ENCODE peak calls at places on chromosomes 12 and 14, in eight cellular contexts. U, T, Y, C, F, G, I and A are unnamed samples.

GRCh38 chr14:97056086-97056485 is 258.9 kb downstream of the VRK1 start:
- DNase-seq in U (no peak), T (no peak), Y (no peak), C (no peak), F (no peak), G (no peak), I (no peak), A (no peak)

GRCh38 chr12:55736780-55737580 is 5.9 kb upstream of the GDF11 start:
- DNase-seq in U (peak), T (peak), Y (no peak), C (peak), F (peak), G (no peak), I (peak), A (peak)

GRCh38 chr14:100146548-100147091 is 12.8 kb downstream of the DEGS2 start:
- DNase-seq in U (no peak), T (no peak), Y (no peak), C (no peak), F (no peak), G (no peak), I (no peak), A (no peak)

GRCh38 chr12:8655421-8655820 is 7.2 kb downstream of the MFAP5 start:
- DNase-seq in U (no peak), T (no peak), Y (no peak), C (no peak), F (no peak), G (no peak), I (no peak), A (no peak)

GRCh38 chr12:122527478-122527944 is 462 bp downstream of the KNTC1 start:
- DNase-seq in U (peak), T (no peak), Y (no peak), C (no peak), F (no peak), G (no peak), I (no peak), A (no peak)

GRCh38 chr12:109703684-109704083 is 9.9 kb upstream of the FAM222A start:
- DNase-seq in U (no peak), T (no peak), Y (no peak), C (no peak), F (no peak), G (no peak), I (no peak), A (no peak)

GRCh38 chr14:90530523-90530922 is 133.7 kb downstream of the CALM1 start:
- DNase-seq in U (no peak), T (peak), Y (no peak), C (no peak), F (no peak), G (no peak), I (no peak), A (no peak)

GRCh38 chr14:45201908-45202307 is 51.1 kb downstream of the MIS18BP1 start:
- DNase-seq in U (no peak), T (no peak), Y (no peak), C (no peak), F (no peak), G (no peak), I (peak), A (no peak)

GRCh38 chr12:93922583-93923006 is 225.8 kb upstream of the PLXNC1 start:
- DNase-seq in U (no peak), T (no peak), Y (no peak), C (no peak), F (no peak), G (no peak), I (no peak), A (no peak)

GRCh38 chr14:63543000-63543825 is at the start of gene PPP2R5E:
- DNase-seq in U (peak), T (peak), Y (peak), C (peak), F (peak), G (peak), I (peak), A (peak)
- TF ChIP-seq CTCF in U (no peak), T (no peak), Y (no peak), C (no peak), F (no peak), G (no peak), I (no peak), A (no peak)

GRCh38 chr14:77012193-77012592 is 16.3 kb downstream of the IRF2BPL start:
- DNase-seq in U (no peak), T (no peak), Y (no peak), C (no peak), F (no peak), G (no peak), I (no peak), A (no peak)
- TF ChIP-seq CTCF in U (no peak), T (no peak), Y (no peak), C (no peak), F (no peak), G (no peak), I (no peak), A (no peak)

GRCh38 chr14:69342928-69343525 is 55.1 kb downstream of the ERH start:
- DNase-seq in U (peak), T (no peak), Y (no peak), C (no peak), F (no peak), G (no peak), I (no peak), A (no peak)

GRCh38 chr14:69349091-69349777 is 48.9 kb downstream of the ERH start:
- DNase-seq in U (no peak), T (no peak), Y (no peak), C (no peak), F (no peak), G (no peak), I (no peak), A (no peak)

GRCh38 chr14:69345402-69345801 is 52.7 kb downstream of the ERH start:
- DNase-seq in U (no peak), T (no peak), Y (no peak), C (no peak), F (no peak), G (no peak), I (no peak), A (no peak)

GRCh38 chr14:69344171-69344570 is 53.9 kb downstream of the ERH start:
- DNase-seq in U (no peak), T (peak), Y (no peak), C (no peak), F (no peak), G (no peak), I (no peak), A (no peak)

GRCh38 chr14:69346710-69347109 is 51.4 kb downstream of the ERH start:
- DNase-seq in U (peak), T (no peak), Y (no peak), C (peak), F (peak), G (no peak), I (no peak), A (no peak)
- TF ChIP-seq CTCF in U (peak), T (peak), Y (peak), C (peak), F (peak), G (peak), I (peak), A (peak)

GRCh38 chr12:21962236-21962635 is 21.0 kb upstream of the ABCC9 start:
- DNase-seq in U (no peak), T (no peak), Y (no peak), C (no peak), F (no peak), G (no peak), I (no peak), A (no peak)

GRCh38 chr12:21962821-21963220 is 21.6 kb upstream of the ABCC9 start:
- DNase-seq in U (no peak), T (no peak), Y (no peak), C (no peak), F (no peak), G (no peak), I (no peak), A (no peak)
- TF ChIP-seq CTCF in U (no peak), T (no peak), Y (no peak), C (peak), F (peak), G (no peak), I (no peak), A (no peak)

DNA sequence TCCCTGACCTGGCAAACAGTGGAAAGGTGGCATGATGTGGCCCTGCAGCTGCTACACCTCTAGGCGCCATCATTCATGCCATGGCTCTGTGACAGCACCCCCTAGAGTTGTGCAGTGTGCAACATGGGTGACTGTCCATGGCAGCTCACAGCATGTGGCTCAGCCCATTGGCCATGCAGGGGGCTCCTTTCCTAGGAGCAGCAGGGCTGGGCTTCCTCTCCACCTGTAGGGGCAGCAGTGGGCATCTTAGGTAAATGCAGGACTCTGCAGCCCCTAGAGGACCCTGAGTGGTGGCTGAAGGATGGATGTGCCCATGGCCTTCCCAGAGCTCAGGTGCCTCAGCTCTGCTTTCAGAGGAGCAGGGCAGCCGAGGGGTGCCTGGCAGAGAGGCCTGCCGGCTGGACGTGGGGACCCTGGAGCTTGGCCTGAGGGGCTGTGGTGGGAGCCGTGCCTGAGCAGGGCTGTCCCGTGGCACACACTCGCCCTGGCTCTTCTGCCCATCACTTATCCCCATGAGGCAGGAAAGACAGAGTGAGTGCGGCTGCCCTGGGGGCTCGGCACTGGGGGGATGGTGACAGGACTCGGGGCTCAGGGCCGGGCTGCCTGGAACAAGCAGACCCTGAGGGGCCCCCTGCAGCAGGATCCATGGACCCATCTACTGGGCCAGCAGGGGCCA is 7.4 kb downstream of the ADSS1 start:
- DNase-seq in U (peak), T (no peak), Y (no peak), C (no peak), F (no peak), G (no peak), I (no peak), A (no peak)
- TF ChIP-seq CTCF in U (peak), T (no peak), Y (peak), C (peak), F (peak), G (peak), I (peak), A (peak)

GRCh38 chr12:12562016-12562483 is 613 bp downstream of the DUSP16 start:
- DNase-seq in U (no peak), T (peak), Y (no peak), C (peak), F (peak), G (no peak), I (no peak), A (peak)

GRCh38 chr12:12562585-12563245 is at the start of gene DUSP16:
- DNase-seq in U (peak), T (peak), Y (peak), C (peak), F (peak), G (peak), I (peak), A (peak)

GRCh38 chr12:12560587-12561304 is 1.9 kb downstream of the DUSP16 start:
- DNase-seq in U (peak), T (no peak), Y (peak), C (no peak), F (peak), G (no peak), I (peak), A (no peak)

GRCh38 chr12:12559699-12560296 is 2.9 kb downstream of the DUSP16 start:
- DNase-seq in U (no peak), T (no peak), Y (no peak), C (no peak), F (no peak), G (no peak), I (no peak), A (no peak)

DNA sequence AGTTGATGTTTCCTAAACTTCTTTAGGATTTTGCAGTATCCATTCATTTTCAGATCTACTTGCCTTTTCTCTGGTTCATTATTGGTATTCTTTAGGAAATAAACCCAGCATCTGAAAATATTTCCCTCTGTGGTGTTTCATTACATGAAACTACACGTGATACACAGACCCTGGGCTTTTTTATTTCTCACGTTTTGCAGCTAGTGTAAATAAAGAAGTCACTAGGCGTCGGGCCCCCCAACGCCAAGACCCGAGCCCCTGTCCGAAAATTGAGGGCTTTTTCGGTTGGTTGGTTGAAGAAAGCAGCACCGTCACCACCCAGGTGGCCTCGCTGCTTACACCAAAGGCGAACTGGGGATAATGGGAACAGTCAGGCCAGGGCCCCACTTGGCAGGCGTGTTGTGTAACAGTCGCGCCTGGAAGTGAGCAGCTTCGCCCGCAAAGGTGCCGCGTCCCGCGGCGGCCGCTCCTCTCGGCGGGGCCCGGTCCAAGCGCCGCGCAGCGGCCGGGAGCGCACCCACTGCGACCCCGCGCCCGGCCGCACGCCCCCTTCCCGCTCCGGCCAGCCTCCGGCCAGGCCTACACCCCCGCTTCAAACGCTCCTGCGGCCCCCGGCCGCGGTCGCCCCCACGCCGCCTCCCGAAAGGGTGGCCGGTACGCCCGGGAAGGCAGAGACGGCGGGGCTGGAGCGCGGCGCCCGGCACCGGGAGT is 1.2 kb downstream of the DUSP16 start:
- DNase-seq in U (peak), T (peak), Y (peak), C (peak), F (peak), G (no peak), I (peak), A (peak)
- TF ChIP-seq CTCF in U (no peak), T (no peak), Y (no peak), C (peak), F (no peak), G (no peak), I (no peak), A (no peak)

DNA sequence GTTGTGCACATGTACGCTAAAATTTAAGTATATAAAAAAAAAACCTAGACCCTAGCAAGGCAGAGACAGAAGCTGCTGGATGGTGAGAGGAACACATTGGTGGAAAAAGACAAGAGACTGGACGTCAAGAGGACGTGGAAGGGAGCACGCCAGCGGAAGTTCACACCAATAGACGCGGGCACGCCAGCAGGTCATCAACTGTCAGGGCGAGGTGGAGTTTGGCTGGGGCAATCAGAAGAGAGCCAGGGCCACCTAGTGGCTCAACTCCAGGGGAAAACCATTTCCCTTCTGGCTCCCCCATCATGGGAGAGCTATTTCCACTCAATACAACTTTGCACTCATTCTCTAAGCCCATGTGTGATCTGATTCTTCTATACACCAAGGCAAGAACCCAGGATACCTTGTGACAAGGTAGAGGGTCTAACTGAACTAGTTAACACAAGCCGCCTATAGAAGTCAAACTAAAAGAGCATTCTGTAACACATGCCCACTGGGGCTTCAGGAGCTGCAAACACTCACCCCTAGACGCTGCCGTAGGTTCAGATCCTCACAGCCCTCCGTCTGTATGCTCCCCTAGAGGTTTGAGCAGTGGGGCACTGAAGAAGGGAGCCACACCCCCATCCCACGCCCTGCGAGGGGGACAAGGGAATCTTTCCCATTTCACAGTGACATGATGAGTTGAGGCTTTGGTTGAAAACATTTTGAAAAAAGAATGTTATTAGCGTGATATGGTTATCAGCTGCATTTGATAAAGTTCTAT is 702.7 kb downstream of the TMTC2 start:
- DNase-seq in U (peak), T (peak), Y (no peak), C (peak), F (no peak), G (no peak), I (no peak), A (peak)
- TF ChIP-seq CTCF in U (no peak), T (no peak), Y (no peak), C (peak), F (peak), G (no peak), I (no peak), A (peak)

GRCh38 chr14:59690426-59690825 is 113.8 kb upstream of the CCDC175 start:
- DNase-seq in U (no peak), T (no peak), Y (no peak), C (no peak), F (no peak), G (no peak), I (peak), A (no peak)
- TF ChIP-seq CTCF in U (no peak), T (no peak), Y (no peak), C (no peak), F (no peak), G (no peak), I (no peak), A (no peak)

GRCh38 chr14:95713596-95714371 is at the start of gene TCL1A:
- DNase-seq in U (no peak), T (no peak), Y (no peak), C (no peak), F (no peak), G (no peak), I (no peak), A (no peak)
- TF ChIP-seq CTCF in U (no peak), T (no peak), Y (no peak), C (no peak), F (no peak), G (no peak), I (no peak), A (no peak)